ENCODE peak calls at places on chromosomes 1 and 21, in nine cellular contexts. S, G, Q, H, L, P, M, J and I are unnamed samples.

GRCh38 chr1:38152351-38153082 is 105.9 kb upstream of the POU3F1 start:
- DNase-seq in S (no peak), G (no peak), Q (peak), H (no peak), L (no peak), P (no peak), M (peak), J (no peak), I (no peak)

GRCh38 chr1:38003261-38004250 is 1.8 kb downstream of the FHL3 start:
- DNase-seq in S (no peak), G (peak), Q (no peak), H (no peak), L (peak), P (peak), M (no peak), J (no peak), I (no peak)

GRCh38 chr1:176450526-176450925 is 12.4 kb upstream of the PAPPA2 start:
- DNase-seq in S (no peak), G (no peak), Q (peak), H (no peak), L (no peak), P (no peak), M (peak), J (no peak), I (no peak)

GRCh38 chr1:230849451-230850194 is 18.7 kb downstream of the C1orf198 start:
- DNase-seq in S (no peak), G (peak), Q (peak), H (peak), L (peak), P (peak), M (peak), J (peak), I (peak)

GRCh38 chr1:50977575-50978143 is 7.6 kb downstream of the CDKN2C start:
- DNase-seq in S (peak), G (peak), Q (peak), H (peak), L (peak), P (peak), M (no peak), J (no peak), I (peak)

GRCh38 chr1:203916756-203917155 is 55.4 kb downstream of the SNRPE start:
- DNase-seq in S (no peak), G (no peak), Q (peak), H (no peak), L (no peak), P (no peak), M (peak), J (no peak), I (no peak)

GRCh38 chr1:229582011-229582694 is 23.6 kb upstream of the ABCB10 start:
- DNase-seq in S (peak), G (peak), Q (peak), H (peak), L (peak), P (peak), M (peak), J (no peak), I (no peak)

GRCh38 chr21:46151261-46151988 is 4.0 kb downstream of the FTCD start:
- DNase-seq in S (peak), G (no peak), Q (no peak), H (no peak), L (no peak), P (peak), M (no peak), J (no peak), I (no peak)

GRCh38 chr1:109900489-109900888 is 10.2 kb upstream of the CSF1 start:
- DNase-seq in S (no peak), G (no peak), Q (no peak), H (no peak), L (no peak), P (no peak), M (no peak), J (no peak), I (no peak)

GRCh38 chr1:194419721-194420120 is 1233.3 kb upstream of the B3GALT2 start:
- DNase-seq in S (no peak), G (no peak), Q (no peak), H (no peak), L (no peak), P (no peak), M (no peak), J (no peak), I (no peak)

GRCh38 chr1:191151321-191151807 is 673.7 kb upstream of the BRINP3 start:
- DNase-seq in S (peak), G (no peak), Q (no peak), H (no peak), L (no peak), P (no peak), M (no peak), J (no peak), I (no peak)

GRCh38 chr1:204587621-204588020 is 71.4 kb downstream of the MDM4 start:
- DNase-seq in S (no peak), G (no peak), Q (no peak), H (no peak), L (no peak), P (no peak), M (no peak), J (no peak), I (no peak)

GRCh38 chr1:238487931-238488330 is 597.2 kb upstream of the ZP4 start:
- DNase-seq in S (no peak), G (no peak), Q (no peak), H (no peak), L (no peak), P (no peak), M (no peak), J (no peak), I (no peak)

GRCh38 chr1:227343727-227344551 is 25.6 kb upstream of the CDC42BPA start:
- DNase-seq in S (no peak), G (peak), Q (peak), H (no peak), L (peak), P (no peak), M (peak), J (peak), I (no peak)

GRCh38 chr1:186681136-186681535 is 913 bp upstream of the PTGS2 start:
- DNase-seq in S (no peak), G (peak), Q (no peak), H (no peak), L (peak), P (no peak), M (no peak), J (no peak), I (no peak)

GRCh38 chr1:22250724-22251123 is 107.8 kb upstream of the WNT4 start:
- DNase-seq in S (no peak), G (no peak), Q (no peak), H (no peak), L (peak), P (no peak), M (no peak), J (no peak), I (no peak)

GRCh38 chr1:106568161-106568560 is 488.3 kb upstream of the PRMT6 start:
- DNase-seq in S (no peak), G (no peak), Q (peak), H (no peak), L (no peak), P (no peak), M (peak), J (no peak), I (no peak)

GRCh38 chr1:41672173-41672572 is 187.7 kb upstream of the EDN2 start:
- DNase-seq in S (no peak), G (peak), Q (peak), H (no peak), L (peak), P (no peak), M (peak), J (peak), I (no peak)

GRCh38 chr21:41230530-41230929 is 62.6 kb downstream of the BACE2 start:
- DNase-seq in S (no peak), G (no peak), Q (no peak), H (no peak), L (no peak), P (no peak), M (no peak), J (no peak), I (no peak)

GRCh38 chr1:234609528-234610042 is 393 bp downstream of the IRF2BP2 start:
- DNase-seq in S (peak), G (no peak), Q (no peak), H (no peak), L (no peak), P (no peak), M (no peak), J (no peak), I (no peak)

GRCh38 chr1:15748264-15748663 is 6.0 kb downstream of the TMEM82 start:
- DNase-seq in S (no peak), G (no peak), Q (no peak), H (no peak), L (no peak), P (no peak), M (no peak), J (no peak), I (no peak)

GRCh38 chr1:18326171-18326950 is 154.4 kb upstream of the KLHDC7A start:
- DNase-seq in S (no peak), G (no peak), Q (no peak), H (no peak), L (peak), P (no peak), M (no peak), J (no peak), I (no peak)

GRCh38 chr21:9839011-9839661 is 682.2 kb upstream of the TPTE start:
- DNase-seq in S (peak), G (no peak), Q (no peak), H (no peak), L (no peak), P (peak), M (no peak), J (no peak), I (no peak)

GRCh38 chr1:32272557-32273388 is 19.1 kb upstream of the HDAC1 start:
- DNase-seq in S (no peak), G (no peak), Q (no peak), H (no peak), L (no peak), P (no peak), M (no peak), J (no peak), I (no peak)

GRCh38 chr1:149917590-149918144 is at the start of gene SV2A:
- DNase-seq in S (no peak), G (peak), Q (peak), H (no peak), L (peak), P (peak), M (no peak), J (no peak), I (no peak)

GRCh38 chr1:245039196-245039595 is 115.6 kb upstream of the KIF26B start:
- DNase-seq in S (no peak), G (no peak), Q (no peak), H (no peak), L (no peak), P (no peak), M (no peak), J (no peak), I (no peak)

GRCh38 chr1:107795471-107795870 is 169.5 kb downstream of the VAV3 start:
- DNase-seq in S (no peak), G (no peak), Q (no peak), H (no peak), L (no peak), P (no peak), M (no peak), J (no peak), I (no peak)

GRCh38 chr1:84726593-84727275 is 36.5 kb upstream of the SSX2IP start:
- DNase-seq in S (no peak), G (peak), Q (peak), H (no peak), L (no peak), P (no peak), M (peak), J (no peak), I (no peak)

GRCh38 chr1:198298653-198299052 is 141.9 kb downstream of the NEK7 start:
- DNase-seq in S (no peak), G (no peak), Q (no peak), H (no peak), L (no peak), P (no peak), M (no peak), J (no peak), I (no peak)

GRCh38 chr1:46058936-46059335 is 73.5 kb downstream of the PIK3R3 start:
- DNase-seq in S (no peak), G (no peak), Q (no peak), H (no peak), L (no peak), P (no peak), M (no peak), J (no peak), I (no peak)

GRCh38 chr1:46061146-46061545 is 71.3 kb downstream of the PIK3R3 start:
- DNase-seq in S (no peak), G (no peak), Q (no peak), H (no peak), L (no peak), P (no peak), M (no peak), J (no peak), I (no peak)

GRCh38 chr1:46065405-46065804 is 67.0 kb downstream of the PIK3R3 start:
- DNase-seq in S (no peak), G (no peak), Q (peak), H (no peak), L (no peak), P (no peak), M (peak), J (no peak), I (no peak)

GRCh38 chr1:46064708-46065107 is 67.7 kb downstream of the PIK3R3 start:
- DNase-seq in S (no peak), G (no peak), Q (no peak), H (no peak), L (no peak), P (no peak), M (no peak), J (no peak), I (no peak)

GRCh38 chr1:46062651-46063319 is 69.6 kb downstream of the PIK3R3 start:
- DNase-seq in S (no peak), G (peak), Q (no peak), H (no peak), L (no peak), P (no peak), M (no peak), J (no peak), I (no peak)
- H3K4me3 ChIP-seq in S (no peak), G (no peak), Q (no peak), H (no peak), L (no peak), P (no peak), M (no peak), J (no peak), I (no peak)

GRCh38 chr1:26376050-26376449 is 3.5 kb upstream of the ZNF683 start:
- DNase-seq in S (no peak), G (no peak), Q (no peak), H (no peak), L (no peak), P (no peak), M (no peak), J (no peak), I (no peak)

GRCh38 chr1:26375081-26375480 is 2.5 kb upstream of the ZNF683 start:
- DNase-seq in S (no peak), G (no peak), Q (no peak), H (no peak), L (no peak), P (no peak), M (peak), J (no peak), I (no peak)

GRCh38 chr1:26373789-26374188 is 1.2 kb upstream of the ZNF683 start:
- DNase-seq in S (no peak), G (no peak), Q (no peak), H (no peak), L (no peak), P (no peak), M (no peak), J (no peak), I (no peak)

GRCh38 chr1:26378879-26379251 is 6.3 kb upstream of the ZNF683 start:
- DNase-seq in S (no peak), G (no peak), Q (no peak), H (no peak), L (no peak), P (no peak), M (no peak), J (no peak), I (no peak)

DNA sequence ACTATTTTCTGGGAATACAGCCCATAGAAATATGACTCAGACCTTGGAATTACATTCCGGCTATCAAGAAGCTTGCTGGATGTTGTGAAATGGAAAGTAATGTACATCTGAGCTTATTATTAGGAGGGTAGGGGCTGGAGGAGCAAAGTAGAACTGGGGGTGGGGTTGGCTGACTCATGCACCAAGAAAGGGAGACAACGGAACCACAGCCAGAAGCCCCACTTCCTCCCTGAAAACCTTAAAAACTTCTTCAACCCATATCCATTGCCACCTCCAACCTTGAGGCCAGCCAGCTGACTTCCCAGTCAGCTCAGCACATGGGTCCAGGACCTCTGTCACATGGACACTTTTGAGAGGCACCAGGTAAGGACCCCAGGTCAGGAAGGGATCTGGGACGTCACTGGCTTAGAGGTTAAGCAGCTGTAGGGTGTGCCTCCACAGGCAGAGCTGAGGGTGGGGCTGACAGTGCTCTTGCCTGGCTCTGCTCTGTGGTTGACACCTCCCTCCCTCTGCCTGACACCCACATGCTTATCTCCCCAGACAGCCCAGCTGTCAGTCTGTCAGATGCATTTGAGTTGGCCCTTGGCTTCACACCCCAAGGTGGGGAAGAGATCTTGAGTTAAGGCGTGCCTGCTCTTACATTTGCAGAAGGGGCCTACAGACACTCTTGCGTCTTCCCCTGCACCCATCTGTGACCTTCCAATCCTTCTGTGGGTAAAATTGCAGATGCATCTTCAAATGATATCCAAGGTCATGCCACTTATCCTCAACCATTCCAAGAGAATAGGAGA is 5.7 kb upstream of the ZNF683 start:
- DNase-seq in S (no peak), G (peak), Q (peak), H (no peak), L (peak), P (no peak), M (peak), J (peak), I (peak)
- H3K4me3 ChIP-seq in S (no peak), G (no peak), Q (peak), H (no peak), L (no peak), P (no peak), M (no peak), J (peak), I (no peak)

DNA sequence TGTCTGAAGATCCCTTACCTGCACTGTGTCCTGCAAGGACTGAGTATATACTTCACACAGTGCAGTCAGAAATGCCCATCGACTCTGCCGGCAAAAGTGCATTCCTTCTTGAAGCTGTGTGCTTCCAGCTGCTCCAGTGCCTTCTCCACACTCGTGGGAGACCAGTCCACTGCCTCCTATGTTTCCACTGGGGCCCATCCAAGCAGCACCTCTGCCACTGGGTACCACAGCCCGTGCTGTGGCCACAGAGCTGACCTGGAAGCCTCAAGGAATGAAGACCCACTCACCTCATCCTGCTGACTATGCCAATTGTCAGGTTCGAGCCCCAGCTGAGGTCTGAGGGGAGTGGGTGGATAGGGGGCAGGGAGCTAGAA is 108.1 kb downstream of the GDAP2 start:
- DNase-seq in S (peak), G (no peak), Q (no peak), H (no peak), L (no peak), P (no peak), M (no peak), J (no peak), I (no peak)
- H3K4me3 ChIP-seq in S (no peak), G (no peak), Q (no peak), H (no peak), L (no peak), P (no peak), M (no peak), J (no peak), I (no peak)

GRCh38 chr1:78918157-78918556 is 88.4 kb downstream of the ADGRL4 start:
- DNase-seq in S (no peak), G (peak), Q (no peak), H (no peak), L (peak), P (no peak), M (no peak), J (no peak), I (no peak)
- H3K4me3 ChIP-seq in S (no peak), G (no peak), Q (no peak), H (no peak), L (no peak), P (no peak), M (no peak), J (no peak), I (no peak)

GRCh38 chr1:24748191-24749121 is 3.2 kb downstream of the CLIC4 start:
- DNase-seq in S (no peak), G (no peak), Q (no peak), H (no peak), L (no peak), P (no peak), M (no peak), J (no peak), I (no peak)
- H3K4me3 ChIP-seq in S (no peak), G (peak), Q (no peak), H (peak), L (peak), P (peak), M (no peak), J (peak), I (no peak)

GRCh38 chr1:94928293-94928939 is 1.5 kb upstream of the CNN3 start:
- DNase-seq in S (no peak), G (no peak), Q (no peak), H (no peak), L (no peak), P (no peak), M (no peak), J (no peak), I (no peak)
- H3K4me3 ChIP-seq in S (no peak), G (peak), Q (no peak), H (peak), L (peak), P (peak), M (no peak), J (peak), I (no peak)